ENCODE peak calls at places on chromosomes 3 and 15, in five cellular contexts. V is coronary artery, J is NCI-H748 treated with DMSO at 0.1 percent for 48 hours, I is NCI-H1436, S is smooth muscle cell of the brain vasculature. A is an unnamed sample.
A peak's percentile ranks its signal among the peaks of the same experiment; 100 is the strongest.

GRCh38 chr3:45035441-45036301 is 9.6 kb downstream of the CLEC3B start:
- DNase-seq in V (no peak), J (no peak), I (no peak), S (no peak), A (no peak)

GRCh38 chr15:74307827-74308642 is 59.4 kb downstream of the CYP11A1 start:
- DNase-seq in V (no peak), J (peak; percentile 44), I (peak; percentile 84), S (no peak), A (no peak)

GRCh38 chr3:99674086-99674789 is 35.8 kb downstream of the COL8A1 start:
- DNase-seq in V (no peak), J (no peak), I (no peak), S (no peak), A (no peak)

GRCh38 chr3:195061756-195062655 is 209.0 kb downstream of the XXYLT1 start:
- DNase-seq in V (no peak), J (no peak), I (no peak), S (no peak), A (no peak)

GRCh38 chr3:111863942-111864341 is 4.9 kb downstream of the PHLDB2 start:
- DNase-seq in V (no peak), J (no peak), I (no peak), S (no peak), A (no peak)

GRCh38 chr15:99440029-99440428 is 125.8 kb upstream of the MEF2A start:
- DNase-seq in V (peak; percentile 59), J (no peak), I (no peak), S (no peak), A (no peak)

GRCh38 chr3:71109241-71109976 is 474.1 kb downstream of the FOXP1 start:
- DNase-seq in V (no peak), J (no peak), I (no peak), S (no peak), A (no peak)

GRCh38 chr3:32841875-32842505 is 24.2 kb downstream of the TRIM71 start:
- DNase-seq in V (no peak), J (no peak), I (no peak), S (no peak), A (no peak)

GRCh38 chr3:354433-354832 is 157.9 kb downstream of the CHL1 start:
- DNase-seq in V (no peak), J (peak; percentile 23), I (peak; percentile 42), S (no peak), A (peak; percentile 38)

GRCh38 chr15:63010386-63010785 is 32.2 kb upstream of the TPM1 start:
- DNase-seq in V (no peak), J (no peak), I (no peak), S (no peak), A (no peak)

GRCh38 chr3:142211034-142211433 is 14.4 kb downstream of the GK5 start:
- DNase-seq in V (no peak), J (no peak), I (peak; percentile 43), S (no peak), A (no peak)

GRCh38 chr3:53269888-53270880 is 14.4 kb upstream of the TKT start:
- DNase-seq in V (peak; percentile 97), J (peak; percentile 19), I (peak; percentile 64), S (peak; percentile 88), A (peak; percentile 36)

GRCh38 chr3:59074764-59075163 is 24.9 kb upstream of the CFAP20DC start:
- DNase-seq in V (no peak), J (no peak), I (no peak), S (no peak), A (no peak)

GRCh38 chr15:33720952-33721351 is 247.3 kb upstream of the CHRM5 start:
- DNase-seq in V (no peak), J (no peak), I (no peak), S (no peak), A (no peak)

GRCh38 chr3:35778201-35778600 is 138.9 kb downstream of the ARPP21 start:
- DNase-seq in V (no peak), J (no peak), I (no peak), S (no peak), A (no peak)

GRCh38 chr3:72082121-72082715 is 297.3 kb upstream of the PROK2 start:
- DNase-seq in V (no peak), J (no peak), I (no peak), S (no peak), A (no peak)

GRCh38 chr3:9129366-9129765 is 120.1 kb downstream of the SRGAP3 start:
- DNase-seq in V (no peak), J (no peak), I (no peak), S (no peak), A (no peak)

GRCh38 chr3:37683321-37683720 is 178.4 kb upstream of the CTDSPL start:
- DNase-seq in V (no peak), J (no peak), I (no peak), S (no peak), A (no peak)

GRCh38 chr3:72049300-72049699 is 264.4 kb upstream of the PROK2 start:
- DNase-seq in V (no peak), J (no peak), I (no peak), S (no peak), A (no peak)

GRCh38 chr3:132545471-132545870 is 51.6 kb upstream of the ACKR4 start:
- DNase-seq in V (no peak), J (no peak), I (no peak), S (no peak), A (no peak)

GRCh38 chr3:154898916-154899315 is 181.2 kb upstream of the MME start:
- DNase-seq in V (no peak), J (no peak), I (no peak), S (no peak), A (no peak)

GRCh38 chr3:136194409-136195257 is 1.5 kb downstream of the MSL2 start:
- DNase-seq in V (no peak), J (no peak), I (no peak), S (no peak), A (no peak)

GRCh38 chr15:92365079-92365478 is 28.6 kb upstream of the ST8SIA2 start:
- DNase-seq in V (no peak), J (no peak), I (no peak), S (no peak), A (no peak)

GRCh38 chr15:74523982-74524381 is 17.0 kb upstream of the ARID3B start:
- DNase-seq in V (no peak), J (no peak), I (no peak), S (no peak), A (no peak)

GRCh38 chr15:40731034-40731433 is 24.0 kb downstream of the RMDN3 start:
- DNase-seq in V (no peak), J (no peak), I (no peak), S (no peak), A (no peak)

GRCh38 chr3:139455855-139456254 is 20.5 kb downstream of the RBP2 start:
- DNase-seq in V (no peak), J (no peak), I (no peak), S (no peak), A (no peak)

GRCh38 chr3:16286161-16286560 is 21.1 kb downstream of the OXNAD1 start:
- DNase-seq in V (no peak), J (no peak), I (no peak), S (no peak), A (no peak)

GRCh38 chr15:28947241-28947674 is 61.5 kb downstream of the APBA2 start:
- DNase-seq in V (peak; percentile 61), J (no peak), I (no peak), S (no peak), A (no peak)

GRCh38 chr3:196492080-196492479 is 11.5 kb downstream of the RNF168 start:
- DNase-seq in V (no peak), J (no peak), I (no peak), S (no peak), A (no peak)

GRCh38 chr15:99764521-99764920 is 31.3 kb upstream of the LYSMD4 start:
- DNase-seq in V (no peak), J (peak; percentile 46), I (no peak), S (no peak), A (no peak)

GRCh38 chr3:189304465-189305341 is 132.9 kb downstream of the TPRG1 start:
- DNase-seq in V (no peak), J (peak; percentile 93), I (peak; percentile 99), S (no peak), A (peak; percentile 87)

GRCh38 chr15:57370929-57371328 is 5.4 kb upstream of the CGNL1 start:
- DNase-seq in V (no peak), J (no peak), I (no peak), S (no peak), A (no peak)